ENCODE peak calls at places on chromosomes 3 and 15, in six cellular contexts. One of them, this sample, is unnamed.

GRCh38 chr15:99452010-99452409 is 113.8 kb upstream of the MEF2A start:
- DNase-seq in esophagus muscularis mucosa: no peak
- DNase-seq in stomach: no peak
- DNase-seq in neural progenitor cell: no peak
- DNase-seq in LNCaP clone FGC: no peak
- DNase-seq in cardiac fibroblast: no peak
- DNase-seq in this sample: peak; percentile 64

GRCh38 chr3:154850921-154851320 is 229.2 kb upstream of the MME start:
- DNase-seq in esophagus muscularis mucosa: no peak
- DNase-seq in stomach: no peak
- DNase-seq in neural progenitor cell: no peak
- DNase-seq in LNCaP clone FGC: peak; percentile 97
- DNase-seq in cardiac fibroblast: no peak
- DNase-seq in this sample: no peak

GRCh38 chr3:158808697-158809096 is 6.8 kb downstream of the MFSD1 start:
- DNase-seq in esophagus muscularis mucosa: no peak
- DNase-seq in stomach: no peak
- DNase-seq in neural progenitor cell: no peak
- DNase-seq in LNCaP clone FGC: no peak
- DNase-seq in cardiac fibroblast: no peak
- DNase-seq in this sample: no peak

GRCh38 chr3:159872374-159873109 is 116.1 kb upstream of the IL12A start:
- DNase-seq in esophagus muscularis mucosa: peak; percentile 55
- DNase-seq in stomach: no peak
- DNase-seq in neural progenitor cell: no peak
- DNase-seq in LNCaP clone FGC: peak; percentile 34
- DNase-seq in cardiac fibroblast: peak; percentile 66
- DNase-seq in this sample: no peak

GRCh38 chr3:24494616-24495333 is at the start of gene THRB:
- DNase-seq in esophagus muscularis mucosa: no peak
- DNase-seq in stomach: peak; percentile 74
- DNase-seq in neural progenitor cell: peak; percentile 79
- DNase-seq in LNCaP clone FGC: no peak
- DNase-seq in cardiac fibroblast: peak; percentile 59
- DNase-seq in this sample: peak; percentile 90

GRCh38 chr3:34312684-34313083 is 514.3 kb downstream of the PDCD6IP start:
- DNase-seq in esophagus muscularis mucosa: no peak
- DNase-seq in stomach: no peak
- DNase-seq in neural progenitor cell: no peak
- DNase-seq in LNCaP clone FGC: no peak
- DNase-seq in cardiac fibroblast: no peak
- DNase-seq in this sample: no peak

GRCh38 chr3:106428565-106428994 is 559.8 kb upstream of the CBLB start:
- DNase-seq in esophagus muscularis mucosa: no peak
- DNase-seq in stomach: no peak
- DNase-seq in neural progenitor cell: no peak
- DNase-seq in LNCaP clone FGC: no peak
- DNase-seq in cardiac fibroblast: peak; percentile 97
- DNase-seq in this sample: no peak

GRCh38 chr3:181932039-181932438 is 220.3 kb downstream of the SOX2 start:
- DNase-seq in esophagus muscularis mucosa: no peak
- DNase-seq in stomach: no peak
- DNase-seq in neural progenitor cell: no peak
- DNase-seq in LNCaP clone FGC: no peak
- DNase-seq in cardiac fibroblast: no peak
- DNase-seq in this sample: no peak

GRCh38 chr15:47184003-47184404 is 533.3 kb upstream of the SEMA6D start:
- DNase-seq in esophagus muscularis mucosa: no peak
- DNase-seq in stomach: no peak
- DNase-seq in neural progenitor cell: peak; percentile 67
- DNase-seq in LNCaP clone FGC: no peak
- DNase-seq in cardiac fibroblast: no peak
- DNase-seq in this sample: no peak

GRCh38 chr15:57031605-57032004 is 113.2 kb downstream of the TCF12 start:
- DNase-seq in esophagus muscularis mucosa: no peak
- DNase-seq in stomach: no peak
- DNase-seq in neural progenitor cell: no peak
- DNase-seq in LNCaP clone FGC: no peak
- DNase-seq in cardiac fibroblast: peak; percentile 69
- DNase-seq in this sample: no peak

GRCh38 chr3:115857518-115858136 is 234.3 kb downstream of the GAP43 start:
- DNase-seq in esophagus muscularis mucosa: no peak
- DNase-seq in stomach: no peak
- DNase-seq in neural progenitor cell: no peak
- DNase-seq in LNCaP clone FGC: no peak
- DNase-seq in cardiac fibroblast: no peak
- DNase-seq in this sample: no peak

GRCh38 chr3:51773529-51773928 is 5.5 kb downstream of the IQCF6 start:
- DNase-seq in esophagus muscularis mucosa: no peak
- DNase-seq in stomach: no peak
- DNase-seq in neural progenitor cell: no peak
- DNase-seq in LNCaP clone FGC: peak; percentile 55
- DNase-seq in cardiac fibroblast: no peak
- DNase-seq in this sample: no peak

GRCh38 chr3:177729939-177730700 is 532.8 kb upstream of the TBL1XR1 start:
- DNase-seq in esophagus muscularis mucosa: no peak
- DNase-seq in stomach: no peak
- DNase-seq in neural progenitor cell: no peak
- DNase-seq in LNCaP clone FGC: no peak
- DNase-seq in cardiac fibroblast: peak; percentile 59
- DNase-seq in this sample: no peak

GRCh38 chr15:63041982-63042878 is at the start of gene TPM1:
- DNase-seq in esophagus muscularis mucosa: peak; percentile 97
- DNase-seq in stomach: peak; percentile 64
- DNase-seq in neural progenitor cell: peak; percentile 95
- DNase-seq in LNCaP clone FGC: no peak
- DNase-seq in cardiac fibroblast: peak; percentile 94
- DNase-seq in this sample: peak; percentile 98

GRCh38 chr3:61358364-61358763 is 107.1 kb upstream of the FHIT start:
- DNase-seq in esophagus muscularis mucosa: peak; percentile 95
- DNase-seq in stomach: peak; percentile 49
- DNase-seq in neural progenitor cell: no peak
- DNase-seq in LNCaP clone FGC: no peak
- DNase-seq in cardiac fibroblast: peak; percentile 77
- DNase-seq in this sample: no peak

GRCh38 chr3:170321326-170322034 is 36.0 kb upstream of the SKIL start:
- DNase-seq in esophagus muscularis mucosa: no peak
- DNase-seq in stomach: no peak
- DNase-seq in neural progenitor cell: no peak
- DNase-seq in LNCaP clone FGC: no peak
- DNase-seq in cardiac fibroblast: no peak
- DNase-seq in this sample: no peak

GRCh38 chr3:160049038-160049437 is 60.4 kb downstream of the IL12A start:
- DNase-seq in esophagus muscularis mucosa: no peak
- DNase-seq in stomach: no peak
- DNase-seq in neural progenitor cell: no peak
- DNase-seq in LNCaP clone FGC: peak; percentile 86
- DNase-seq in cardiac fibroblast: no peak
- DNase-seq in this sample: no peak

GRCh38 chr15:99421172-99421656 is 144.6 kb upstream of the MEF2A start:
- DNase-seq in esophagus muscularis mucosa: no peak
- DNase-seq in stomach: peak; percentile 53
- DNase-seq in neural progenitor cell: peak; percentile 61
- DNase-seq in LNCaP clone FGC: no peak
- DNase-seq in cardiac fibroblast: peak; percentile 38
- DNase-seq in this sample: no peak

GRCh38 chr15:94080416-94080815 is 150.9 kb upstream of the MCTP2 start:
- DNase-seq in esophagus muscularis mucosa: peak; percentile 89
- DNase-seq in stomach: no peak
- DNase-seq in neural progenitor cell: no peak
- DNase-seq in LNCaP clone FGC: no peak
- DNase-seq in cardiac fibroblast: peak; percentile 0
- DNase-seq in this sample: peak; percentile 90

GRCh38 chr3:78668302-78668701 is 1099.5 kb downstream of the ROBO1 start:
- DNase-seq in esophagus muscularis mucosa: no peak
- DNase-seq in stomach: no peak
- DNase-seq in neural progenitor cell: no peak
- DNase-seq in LNCaP clone FGC: no peak
- DNase-seq in cardiac fibroblast: no peak
- DNase-seq in this sample: no peak

GRCh38 chr3:56314842-56315241 is 153.4 kb downstream of the ERC2 start:
- DNase-seq in esophagus muscularis mucosa: no peak
- DNase-seq in stomach: no peak
- DNase-seq in neural progenitor cell: peak; percentile 23
- DNase-seq in LNCaP clone FGC: no peak
- DNase-seq in cardiac fibroblast: peak; percentile 62
- DNase-seq in this sample: no peak

GRCh38 chr3:62003833-62004232 is 369.5 kb downstream of the FEZF2 start:
- DNase-seq in esophagus muscularis mucosa: no peak
- DNase-seq in stomach: no peak
- DNase-seq in neural progenitor cell: no peak
- DNase-seq in LNCaP clone FGC: no peak
- DNase-seq in cardiac fibroblast: no peak
- DNase-seq in this sample: no peak

GRCh38 chr3:112979244-112979832 is 4.4 kb upstream of the CD200R1 start:
- DNase-seq in esophagus muscularis mucosa: no peak
- DNase-seq in stomach: no peak
- DNase-seq in neural progenitor cell: peak; percentile 51
- DNase-seq in LNCaP clone FGC: no peak
- DNase-seq in cardiac fibroblast: peak; percentile 60
- DNase-seq in this sample: no peak

GRCh38 chr15:51757463-51757862 is 6.1 kb downstream of the TMOD2 start:
- DNase-seq in esophagus muscularis mucosa: no peak
- DNase-seq in stomach: no peak
- DNase-seq in neural progenitor cell: no peak
- DNase-seq in LNCaP clone FGC: no peak
- DNase-seq in cardiac fibroblast: no peak
- DNase-seq in this sample: no peak

GRCh38 chr3:161316006-161316689 is 55.2 kb downstream of the SPTSSB start:
- DNase-seq in esophagus muscularis mucosa: no peak
- DNase-seq in stomach: peak; percentile 49
- DNase-seq in neural progenitor cell: no peak
- DNase-seq in LNCaP clone FGC: peak; percentile 54
- DNase-seq in cardiac fibroblast: peak; percentile 1
- DNase-seq in this sample: no peak

GRCh38 chr3:120753831-120754230 is 11.3 kb downstream of the GTF2E1 start:
- DNase-seq in esophagus muscularis mucosa: no peak
- DNase-seq in stomach: no peak
- DNase-seq in neural progenitor cell: no peak
- DNase-seq in LNCaP clone FGC: no peak
- DNase-seq in cardiac fibroblast: no peak
- DNase-seq in this sample: no peak

GRCh38 chr3:10518506-10519150 is 13.2 kb upstream of the ATP2B2 start:
- DNase-seq in esophagus muscularis mucosa: no peak
- DNase-seq in stomach: peak; percentile 16
- DNase-seq in neural progenitor cell: no peak
- DNase-seq in LNCaP clone FGC: no peak
- DNase-seq in cardiac fibroblast: peak; percentile 21
- DNase-seq in this sample: peak; percentile 75

GRCh38 chr3:126986001-126986400 is 3.1 kb downstream of the PLXNA1 start:
- DNase-seq in esophagus muscularis mucosa: no peak
- DNase-seq in stomach: no peak
- DNase-seq in neural progenitor cell: no peak
- DNase-seq in LNCaP clone FGC: no peak
- DNase-seq in cardiac fibroblast: peak; percentile 30
- DNase-seq in this sample: no peak

GRCh38 chr3:169138849-169139416 is 524.6 kb downstream of the MECOM start:
- DNase-seq in esophagus muscularis mucosa: no peak
- DNase-seq in stomach: no peak
- DNase-seq in neural progenitor cell: no peak
- DNase-seq in LNCaP clone FGC: no peak
- DNase-seq in cardiac fibroblast: no peak
- DNase-seq in this sample: no peak

GRCh38 chr3:114157321-114157720 is 21.5 kb downstream of the DRD3 start:
- DNase-seq in esophagus muscularis mucosa: peak; percentile 68
- DNase-seq in stomach: no peak
- DNase-seq in neural progenitor cell: no peak
- DNase-seq in LNCaP clone FGC: no peak
- DNase-seq in cardiac fibroblast: no peak
- DNase-seq in this sample: no peak

GRCh38 chr3:15693340-15693739 is 91.8 kb downstream of the BTD start:
- DNase-seq in esophagus muscularis mucosa: no peak
- DNase-seq in stomach: no peak
- DNase-seq in neural progenitor cell: no peak
- DNase-seq in LNCaP clone FGC: no peak
- DNase-seq in cardiac fibroblast: peak; percentile 31
- DNase-seq in this sample: no peak

GRCh38 chr3:83193526-83193925 is 1432.1 kb upstream of the GBE1 start:
- DNase-seq in esophagus muscularis mucosa: no peak
- DNase-seq in stomach: no peak
- DNase-seq in neural progenitor cell: no peak
- DNase-seq in LNCaP clone FGC: no peak
- DNase-seq in cardiac fibroblast: no peak
- DNase-seq in this sample: no peak

GRCh38 chr3:187750041-187750512 is 4.8 kb upstream of the BCL6 start:
- DNase-seq in esophagus muscularis mucosa: no peak
- DNase-seq in stomach: peak; percentile 84
- DNase-seq in neural progenitor cell: peak; percentile 66
- DNase-seq in LNCaP clone FGC: peak; percentile 99
- DNase-seq in cardiac fibroblast: peak; percentile 29
- DNase-seq in this sample: no peak

GRCh38 chr3:194315965-194316361 is 35.2 kb downstream of the CPN2 start:
- DNase-seq in esophagus muscularis mucosa: no peak
- DNase-seq in stomach: no peak
- DNase-seq in neural progenitor cell: no peak
- DNase-seq in LNCaP clone FGC: no peak
- DNase-seq in cardiac fibroblast: peak; percentile 67
- DNase-seq in this sample: no peak
- TF ChIP-seq CTCF in esophagus muscularis mucosa: no peak
- TF ChIP-seq CTCF in stomach: no peak
- TF ChIP-seq CTCF in neural progenitor cell: no peak
- TF ChIP-seq CTCF in LNCaP clone FGC: no peak
- TF ChIP-seq CTCF in cardiac fibroblast: no peak
- TF ChIP-seq CTCF in this sample: peak; percentile 34

GRCh38 chr3:31937225-31937624 is 43.8 kb downstream of the OSBPL10 start:
- DNase-seq in esophagus muscularis mucosa: no peak
- DNase-seq in stomach: no peak
- DNase-seq in neural progenitor cell: no peak
- DNase-seq in LNCaP clone FGC: no peak
- DNase-seq in cardiac fibroblast: peak; percentile 17
- DNase-seq in this sample: no peak
- TF ChIP-seq CTCF in esophagus muscularis mucosa: no peak
- TF ChIP-seq CTCF in stomach: no peak
- TF ChIP-seq CTCF in neural progenitor cell: no peak
- TF ChIP-seq CTCF in LNCaP clone FGC: no peak
- TF ChIP-seq CTCF in cardiac fibroblast: no peak
- TF ChIP-seq CTCF in this sample: no peak

GRCh38 chr3:108818404-108818803 is 4.2 kb upstream of the TRAT1 start:
- DNase-seq in esophagus muscularis mucosa: no peak
- DNase-seq in stomach: peak; percentile 28
- DNase-seq in neural progenitor cell: peak; percentile 72
- DNase-seq in LNCaP clone FGC: peak; percentile 30
- DNase-seq in cardiac fibroblast: no peak
- DNase-seq in this sample: no peak
- TF ChIP-seq CTCF in esophagus muscularis mucosa: no peak
- TF ChIP-seq CTCF in stomach: no peak
- TF ChIP-seq CTCF in neural progenitor cell: peak; percentile 60
- TF ChIP-seq CTCF in LNCaP clone FGC: peak; percentile 66
- TF ChIP-seq CTCF in cardiac fibroblast: no peak
- TF ChIP-seq CTCF in this sample: no peak

DNA sequence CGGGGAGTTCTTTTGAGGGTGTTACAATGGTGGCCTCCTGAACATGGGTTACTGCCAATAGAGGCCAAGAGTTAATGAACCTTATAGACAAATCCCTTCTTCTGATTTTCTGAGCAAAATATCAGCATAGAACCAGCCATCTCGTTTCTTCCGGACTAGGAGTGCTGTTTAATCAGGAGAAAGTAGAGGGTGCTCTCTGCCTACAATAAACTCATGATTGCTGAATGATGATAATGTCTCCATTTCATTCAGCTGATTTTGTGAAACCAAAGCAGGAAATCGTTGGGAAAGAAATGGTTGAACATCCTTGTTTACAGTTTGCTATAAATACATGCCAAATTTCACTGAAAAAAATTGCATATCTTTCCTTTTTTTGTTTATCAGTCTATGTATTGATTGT is 142.8 kb upstream of the PLSCR5 start:
- DNase-seq in esophagus muscularis mucosa: no peak
- DNase-seq in stomach: no peak
- DNase-seq in neural progenitor cell: no peak
- DNase-seq in LNCaP clone FGC: no peak
- DNase-seq in cardiac fibroblast: peak; percentile 54
- DNase-seq in this sample: no peak
- TF ChIP-seq CTCF in esophagus muscularis mucosa: no peak
- TF ChIP-seq CTCF in stomach: no peak
- TF ChIP-seq CTCF in neural progenitor cell: peak; percentile 40
- TF ChIP-seq CTCF in LNCaP clone FGC: peak; percentile 26
- TF ChIP-seq CTCF in cardiac fibroblast: peak; percentile 42
- TF ChIP-seq CTCF in this sample: peak; percentile 71